ENCODE peak calls at places on chromosomes 3 and 15, in five cellular contexts. Z is AG04450; A is CD4-positive, alpha-beta T cell; Y is GM12864; W is endodermal cell. Q is an unnamed sample.

GRCh38 chr3:187954486-187955075 is 199.4 kb upstream of the LPP start:
- DNase-seq in Z (peak), W (no peak), A (no peak), Y (no peak), Q (no peak)

GRCh38 chr3:187750513-187751123 is 5.3 kb upstream of the BCL6 start:
- DNase-seq in Y (no peak), Z (no peak), W (no peak), A (no peak), Q (no peak)

GRCh38 chr3:164004205-164004604 is 1074.1 kb downstream of the SI start:
- DNase-seq in Z (no peak), Y (no peak), A (no peak), W (peak), Q (no peak)

GRCh38 chr3:147793841-147794240 is 384.7 kb downstream of the ZIC1 start:
- DNase-seq in Z (no peak), W (no peak), Y (no peak), A (no peak), Q (no peak)

GRCh38 chr3:77191640-77192039 is 151.7 kb downstream of the ROBO2 start:
- DNase-seq in Z (no peak), A (no peak), W (no peak), Y (no peak), Q (no peak)

GRCh38 chr15:37789392-37789776 is 145.1 kb upstream of the TMCO5A start:
- DNase-seq in Y (no peak), Z (no peak), A (no peak), W (no peak), Q (no peak)

GRCh38 chr3:172369590-172370259 is 78.5 kb downstream of the GHSR start:
- DNase-seq in Y (no peak), Z (no peak), A (no peak), W (no peak), Q (no peak)

GRCh38 chr3:150073031-150073430 is 102.3 kb upstream of the PFN2 start:
- DNase-seq in A (no peak), Y (no peak), W (no peak), Z (no peak), Q (no peak)

GRCh38 chr15:67745059-67745993 is 80.0 kb upstream of the SKOR1 start:
- DNase-seq in Z (no peak), A (no peak), W (no peak), Y (no peak), Q (no peak)

GRCh38 chr3:192812736-192813383 is 85.5 kb upstream of the FGF12 start:
- DNase-seq in Y (no peak), Z (no peak), A (no peak), W (peak), Q (no peak)

GRCh38 chr3:71421820-71422566 is 161.5 kb downstream of the FOXP1 start:
- DNase-seq in A (no peak), Y (peak), Z (no peak), W (no peak), Q (peak)

DNA sequence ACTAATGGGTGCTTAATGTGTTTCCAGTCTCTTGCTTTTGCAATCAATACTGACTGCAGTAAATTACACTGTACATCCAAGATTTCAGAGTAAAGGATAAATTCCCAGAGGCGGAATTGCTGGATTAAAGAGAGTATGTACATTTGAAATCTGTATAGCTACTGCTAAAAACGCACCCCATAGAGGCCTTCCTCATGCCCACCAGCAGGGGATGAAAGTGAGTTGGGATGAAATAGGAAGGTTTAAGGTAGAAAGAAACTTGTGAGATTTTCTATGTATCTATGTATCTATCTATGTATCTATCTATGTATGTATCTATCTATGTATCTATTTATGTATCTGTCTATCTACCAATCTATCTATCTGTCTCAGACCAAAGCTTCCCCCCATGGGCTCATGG is 28.4 kb downstream of the TMEM44 start:
- DNase-seq in Z (no peak), A (no peak), W (no peak), Y (no peak), Q (no peak)
- TF ChIP-seq CTCF in Z (peak), A (no peak), W (peak), Y (peak), Q (no peak)

GRCh38 chr3:17135696-17136095 is 250.9 kb downstream of the PLCL2 start:
- DNase-seq in A (no peak), Z (no peak), Y (no peak), W (no peak), Q (no peak)

GRCh38 chr3:17129550-17129949 is 244.8 kb downstream of the PLCL2 start:
- DNase-seq in A (no peak), Z (no peak), W (no peak), Y (no peak), Q (no peak)

GRCh38 chr3:17130956-17131355 is 246.2 kb downstream of the PLCL2 start:
- DNase-seq in A (no peak), Y (no peak), W (peak), Z (no peak), Q (no peak)

GRCh38 chr3:17133637-17134545 is 249.1 kb downstream of the PLCL2 start:
- DNase-seq in Z (no peak), W (peak), Y (no peak), A (no peak), Q (no peak)

GRCh38 chr3:17132286-17133115 is 247.7 kb downstream of the PLCL2 start:
- DNase-seq in Z (no peak), Y (no peak), W (peak), A (no peak), Q (no peak)
- TF ChIP-seq CTCF in Z (no peak), Y (no peak), W (no peak), A (no peak), Q (no peak)

GRCh38 chr15:44550256-44550655 is 13.3 kb downstream of the EIF3J start:
- DNase-seq in Y (no peak), Z (no peak), W (no peak), A (no peak), Q (no peak)
- TF ChIP-seq CTCF in Y (peak), Z (peak), W (peak), A (peak), Q (no peak)

GRCh38 chr3:18809640-18810305 is 338.5 kb upstream of the KCNH8 start:
- DNase-seq in Y (no peak), W (no peak), Z (no peak), A (no peak), Q (no peak)
- TF ChIP-seq CTCF in Y (no peak), W (no peak), Z (no peak), A (no peak), Q (no peak)

DNA sequence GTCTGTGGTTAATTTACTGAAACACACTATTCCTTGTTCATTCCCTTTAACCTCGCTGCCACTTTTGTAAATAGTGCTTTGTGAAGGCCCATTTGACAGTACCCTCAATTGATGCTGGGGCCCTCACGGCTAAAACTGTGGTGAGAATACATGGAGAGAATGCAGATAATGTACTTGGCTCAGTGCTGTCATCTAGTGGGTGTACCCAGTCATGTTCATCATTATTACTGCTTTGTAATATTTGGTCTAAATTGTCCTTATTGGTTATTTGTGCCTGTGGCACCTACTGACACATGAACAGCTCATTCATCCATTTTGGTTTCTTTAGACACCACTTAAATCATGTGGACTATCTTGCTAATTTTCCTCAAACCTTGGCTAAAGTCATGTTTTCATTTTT is 543.6 kb downstream of the EDEM1 start:
- DNase-seq in A (no peak), W (peak), Y (no peak), Z (no peak), Q (peak)
- TF ChIP-seq CTCF in A (no peak), W (peak), Y (peak), Z (no peak), Q (no peak)

DNA sequence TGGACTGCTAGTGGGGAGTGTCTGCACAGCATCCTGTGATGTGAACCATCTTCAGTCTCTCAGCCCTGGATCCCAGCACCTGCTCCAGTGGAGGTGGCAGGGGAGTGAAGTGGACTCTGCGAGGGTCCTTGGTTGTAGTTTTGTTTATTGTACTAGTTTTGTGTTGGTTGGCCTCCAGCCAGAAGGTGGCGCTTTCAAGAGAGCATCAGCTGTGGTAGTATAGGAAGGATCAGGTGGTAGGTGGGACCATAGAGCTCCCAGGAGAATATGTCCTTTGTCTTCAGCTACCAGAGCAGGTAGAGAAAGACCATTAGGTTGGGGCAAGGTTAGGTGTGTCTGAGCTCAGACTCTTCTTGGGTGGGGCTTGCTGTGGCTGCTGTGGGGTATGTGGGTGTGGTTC is 20.9 kb downstream of the NEK11 start:
- DNase-seq in Y (no peak), Z (no peak), W (peak), A (no peak), Q (no peak)
- TF ChIP-seq CTCF in Y (peak), Z (no peak), W (peak), A (no peak), Q (no peak)

DNA sequence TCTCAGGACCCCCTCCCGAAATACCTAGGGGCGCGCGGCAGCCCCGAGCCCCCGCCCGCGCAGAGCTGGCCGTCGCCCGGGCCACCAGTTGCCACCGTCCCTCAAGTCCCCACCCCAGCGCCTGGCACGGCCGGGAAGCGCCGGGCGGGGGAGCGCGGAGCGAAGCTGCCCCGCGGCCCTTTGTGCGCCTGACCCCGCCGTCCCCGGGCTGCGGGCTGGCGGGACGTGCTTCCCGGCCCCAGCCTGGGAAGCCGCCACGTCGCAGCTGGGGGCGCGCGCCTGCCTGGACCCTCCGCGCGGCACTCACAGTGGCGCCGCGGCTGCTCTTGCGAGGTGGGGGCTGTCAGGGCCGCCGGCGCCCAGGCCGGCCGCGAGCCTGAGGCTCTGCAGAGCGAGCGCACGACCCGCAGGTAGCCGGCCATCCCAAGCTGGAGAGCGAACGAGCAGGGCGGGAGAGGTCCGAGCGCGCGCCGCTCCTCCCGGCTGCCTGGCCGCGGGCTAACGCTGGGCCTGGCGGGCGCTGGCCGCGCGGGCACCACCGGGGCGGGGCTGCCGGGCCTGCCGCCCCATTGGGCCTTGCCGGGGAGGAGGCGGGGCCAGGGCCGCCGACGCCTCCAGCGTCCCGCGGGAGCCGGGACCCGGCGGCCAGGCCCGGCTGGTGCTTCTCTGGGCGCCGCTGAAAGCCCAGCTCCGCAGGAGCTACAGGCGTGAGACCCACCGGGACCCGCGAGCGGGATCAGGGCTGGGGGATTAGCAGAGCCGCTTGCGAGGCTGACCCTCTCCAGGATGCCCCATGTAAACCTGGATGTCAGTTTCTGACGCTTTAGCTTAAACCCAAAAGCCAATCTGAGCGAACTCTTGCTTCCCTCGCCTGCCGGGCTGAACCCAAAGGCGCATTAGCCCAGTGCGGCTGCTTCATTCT is at the start of gene IDH2:
- DNase-seq in A (peak), W (peak), Z (peak), Y (no peak), Q (peak)
- TF ChIP-seq CTCF in A (no peak), W (no peak), Z (no peak), Y (no peak), Q (no peak)

DNA sequence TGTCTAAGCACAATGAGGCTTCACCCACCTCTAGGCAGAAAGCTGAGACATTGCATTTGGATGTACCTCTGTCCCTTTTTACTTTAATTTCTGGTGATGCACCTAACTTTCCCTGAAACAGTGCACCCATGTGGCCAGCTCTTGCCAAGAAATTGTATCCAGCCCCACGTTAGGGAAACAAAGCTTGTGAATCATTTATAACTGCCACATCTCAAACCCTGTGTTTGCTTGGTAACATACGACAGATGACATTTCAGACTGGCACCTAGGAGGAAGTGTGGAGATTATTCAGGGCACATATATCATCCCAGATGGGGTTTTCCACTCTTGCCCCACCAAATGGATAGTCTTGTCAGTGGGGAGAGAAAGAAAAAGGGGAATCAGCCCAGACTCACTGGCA is 2.1 kb downstream of the CYB561D2 start:
- DNase-seq in A (no peak), Y (no peak), W (no peak), Z (no peak), Q (no peak)
- TF ChIP-seq CTCF in A (no peak), Y (peak), W (peak), Z (peak), Q (peak)

GRCh38 chr3:135637033-135637432 is 328.5 kb upstream of the PPP2R3A start:
- DNase-seq in W (no peak), Y (no peak), A (no peak), Z (no peak), Q (no peak)
- TF ChIP-seq CTCF in W (no peak), Y (no peak), A (no peak), Z (no peak), Q (no peak)